ENCODE peak calls at places on chromosomes 16 and 17, in four cellular contexts. V is coronary artery, H is pancreas, G is A549. M is an unnamed sample.

GRCh38 chr16:1105888-1106620 is 10.0 kb upstream of the C1QTNF8 start:
- DNase-seq in V (no peak), H (peak; percentile 69), G (peak; percentile 94), M (peak; percentile 62)

GRCh38 chr17:6461792-6462524 is 17.7 kb downstream of the PIMREG start:
- DNase-seq in V (no peak), H (no peak), G (no peak), M (no peak)

GRCh38 chr16:11501583-11502138 is 85.1 kb downstream of the LITAF start:
- DNase-seq in V (no peak), H (no peak), G (no peak), M (no peak)

GRCh38 chr16:79580465-79581200 is 19.9 kb downstream of the MAF start:
- DNase-seq in V (no peak), H (no peak), G (no peak), M (no peak)

GRCh38 chr17:45320349-45320930 is 3.6 kb upstream of the MAP3K14 start:
- DNase-seq in V (no peak), H (no peak), G (no peak), M (peak; percentile 63)

GRCh38 chr17:55612691-55613141 is 101.5 kb upstream of the SMIM36 start:
- DNase-seq in V (no peak), H (no peak), G (no peak), M (peak; percentile 53)

GRCh38 chr16:78133919-78134318 is 34.5 kb downstream of the WWOX start:
- DNase-seq in V (no peak), H (no peak), G (no peak), M (no peak)

GRCh38 chr17:19262650-19263620 is 25.8 kb downstream of the EPN2 start:
- DNase-seq in V (no peak), H (no peak), G (no peak), M (peak; percentile 86)

GRCh38 chr17:80600586-80600985 is 55.9 kb downstream of the RPTOR start:
- DNase-seq in V (no peak), H (no peak), G (no peak), M (no peak)

GRCh38 chr16:12090162-12090552 is 113.6 kb downstream of the SNX29 start:
- DNase-seq in V (no peak), H (no peak), G (no peak), M (no peak)

GRCh38 chr16:12412890-12413289 is 390.8 kb downstream of the CPPED1 start:
- DNase-seq in V (no peak), H (no peak), G (no peak), M (no peak)

GRCh38 chr17:81923302-81924260 is 4.0 kb downstream of the MAFG start:
- DNase-seq in V (no peak), H (peak; percentile 49), G (peak; percentile 83), M (peak; percentile 80)
- H3K4me3 ChIP-seq in V (peak overlapping the region; percentile 64), H (no peak overlapping the region), G (peak overlapping the region; percentile 57), M (peak overlapping the region; percentile 34)

DNA sequence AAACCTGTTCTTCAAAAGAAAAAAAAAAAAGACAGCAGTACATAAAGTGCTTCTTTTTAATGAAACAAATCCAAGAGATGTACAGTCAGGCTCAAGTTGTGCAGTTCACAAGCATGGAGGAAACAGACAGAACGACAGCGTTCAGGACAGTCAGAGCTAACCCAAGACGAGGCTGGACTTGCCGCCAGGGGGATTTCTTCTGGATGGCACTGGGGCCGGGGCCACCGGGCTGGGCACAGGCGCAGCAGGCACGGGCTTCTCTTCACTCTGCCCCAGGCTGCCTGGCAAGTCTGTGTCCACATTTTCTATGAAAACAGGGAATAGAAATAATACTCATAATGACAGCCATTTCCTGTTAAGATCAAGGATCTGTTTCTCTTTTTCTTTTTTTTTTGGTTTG is 4.4 kb upstream of the NT5C start:
- DNase-seq in V (no peak), H (no peak), G (no peak), M (no peak)
- TF ChIP-seq CTCF in V (no peak), H (no peak), G (no peak), M (no peak)

DNA sequence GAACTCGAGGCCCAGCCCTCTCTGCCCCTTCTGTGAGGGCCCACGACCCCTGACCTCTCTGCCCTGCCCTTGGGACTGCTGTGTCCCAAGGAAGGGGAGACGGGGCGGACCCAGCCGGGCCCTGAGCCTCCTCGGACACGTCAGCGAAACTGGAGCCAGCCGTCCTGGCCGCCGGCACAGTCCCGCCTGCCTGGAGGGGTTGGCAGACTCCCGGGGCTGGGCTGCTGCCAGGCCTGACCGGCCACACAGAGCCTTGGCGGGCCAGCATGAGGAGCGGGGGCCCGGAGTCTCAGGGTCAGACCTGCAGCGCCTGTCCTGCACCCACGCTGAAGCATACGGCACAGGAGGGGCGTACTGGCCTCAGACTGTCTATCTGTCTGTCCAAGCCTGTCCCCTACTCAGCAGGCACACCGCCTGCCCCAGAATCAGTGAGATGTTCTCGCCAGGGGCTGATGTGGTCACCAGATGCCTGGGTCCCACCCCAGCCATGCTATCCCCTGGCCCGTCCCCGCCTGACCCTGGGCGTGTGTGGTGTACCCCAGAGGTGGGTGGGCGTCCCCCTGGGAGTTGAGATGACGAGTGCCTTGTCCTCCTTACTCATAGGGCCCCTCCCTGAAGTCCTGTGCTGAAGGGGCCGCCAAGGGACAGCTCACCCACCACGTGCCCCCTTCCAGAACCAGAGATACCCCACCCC is 4.6 kb downstream of the VASN start:
- DNase-seq in V (peak; percentile 98), H (peak; percentile 91), G (no peak), M (peak; percentile 93)
- H3K4me3 ChIP-seq in V (peak overlapping the region; percentile 95), H (no peak overlapping the region), G (no peak overlapping the region), M (peak overlapping the region; percentile 15)

GRCh38 chr17:63700528-63701441 is 860 bp upstream of the LIMD2 start:
- DNase-seq in V (peak; percentile 80), H (no peak), G (no peak), M (peak; percentile 41)
- TF ChIP-seq CTCF in V (no peak), H (no peak), G (no peak), M (no peak)

DNA sequence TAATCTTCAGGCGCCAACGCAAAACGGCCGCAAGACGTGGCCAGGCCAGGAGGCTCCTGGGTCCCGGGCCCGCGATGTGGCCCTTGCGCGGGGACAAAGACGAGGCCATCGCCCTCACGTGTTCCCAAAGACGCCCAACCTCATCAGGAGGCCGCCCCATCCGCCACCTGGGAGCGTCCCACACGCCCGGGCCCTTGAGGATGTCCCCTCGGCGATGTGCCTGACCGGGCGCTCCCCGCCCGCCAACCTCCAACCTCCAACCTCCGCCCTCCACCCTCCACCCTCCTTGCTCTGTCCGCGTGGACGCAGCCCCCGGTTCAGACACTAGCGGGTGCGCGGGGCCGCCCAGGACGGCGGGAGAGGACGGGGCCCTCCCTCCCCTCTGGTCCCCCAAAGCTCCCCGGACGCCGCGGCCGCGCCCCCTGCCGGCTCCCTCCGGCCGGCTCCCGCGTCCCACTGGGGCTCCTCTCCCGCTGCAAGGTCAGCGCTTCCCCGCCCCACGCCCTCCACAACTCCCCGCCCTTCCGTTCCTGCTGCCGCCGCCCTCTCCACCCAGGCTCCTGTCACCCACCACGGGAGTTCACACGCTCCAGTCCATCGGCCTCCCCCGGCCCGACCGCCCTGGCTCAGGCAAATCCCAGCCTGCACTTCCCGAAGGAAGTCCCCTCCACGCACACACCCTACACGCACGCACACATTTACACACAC is 250.8 kb upstream of the RPL38 start:
- DNase-seq in V (peak; percentile 65), H (peak; percentile 28), G (peak; percentile 82), M (no peak)
- H3K4me3 ChIP-seq in V (peak overlapping the region; percentile 66), H (peak overlapping the region; percentile 23), G (peak overlapping the region; percentile 46), M (no peak overlapping the region)

M was measured in cardiac fibroblast.